ENCODE peak calls at places on chromosomes 5 and 9, in four cellular contexts. One of them, this sample, is unnamed. For H3K4me1, the result is how much of the 10 kb centered on the place peaks cover.

GRCh38 chr5:157387683-157388093 is 72.3 kb upstream of the NIPAL4 start:
- DNase-seq in cardiac muscle cell: peak
- DNase-seq in A549: peak
- DNase-seq in adrenal gland: peak
- DNase-seq in this sample: peak

GRCh38 chr9:27280249-27280648 is 16.7 kb downstream of the EQTN start:
- DNase-seq in cardiac muscle cell: no peak
- DNase-seq in A549: no peak
- DNase-seq in adrenal gland: no peak
- DNase-seq in this sample: no peak

GRCh38 chr5:175235251-175235963 is 208.6 kb downstream of the DRD1 start:
- DNase-seq in cardiac muscle cell: no peak
- DNase-seq in A549: no peak
- DNase-seq in adrenal gland: no peak
- DNase-seq in this sample: no peak

GRCh38 chr9:136170291-136170901 is 34.5 kb downstream of the LHX3 start:
- DNase-seq in cardiac muscle cell: peak
- DNase-seq in A549: peak
- DNase-seq in adrenal gland: peak
- DNase-seq in this sample: no peak

GRCh38 chr5:119435436-119436132 is 16.7 kb upstream of the HSD17B4 start:
- DNase-seq in cardiac muscle cell: peak
- DNase-seq in A549: peak
- DNase-seq in adrenal gland: peak
- DNase-seq in this sample: peak

GRCh38 chr5:179908528-179908927 is 831 bp upstream of the TBC1D9B start:
- DNase-seq in cardiac muscle cell: peak
- DNase-seq in A549: no peak
- DNase-seq in adrenal gland: no peak
- DNase-seq in this sample: no peak

GRCh38 chr5:77232545-77232944 is 22.1 kb downstream of the PDE8B start:
- DNase-seq in cardiac muscle cell: no peak
- DNase-seq in A549: no peak
- DNase-seq in adrenal gland: no peak
- DNase-seq in this sample: no peak

GRCh38 chr5:167790462-167791260 is 500.8 kb upstream of the WWC1 start:
- DNase-seq in cardiac muscle cell: no peak
- DNase-seq in A549: no peak
- DNase-seq in adrenal gland: no peak
- DNase-seq in this sample: no peak

GRCh38 chr5:53381-54174 is 38.4 kb upstream of the PLEKHG4B start:
- DNase-seq in cardiac muscle cell: peak
- DNase-seq in A549: peak
- DNase-seq in adrenal gland: no peak
- DNase-seq in this sample: no peak

GRCh38 chr5:67364381-67364970 is 167.9 kb upstream of the CD180 start:
- DNase-seq in cardiac muscle cell: no peak
- DNase-seq in A549: no peak
- DNase-seq in adrenal gland: no peak
- DNase-seq in this sample: no peak

GRCh38 chr9:111108946-111109345 is 70.7 kb upstream of the LPAR1 start:
- DNase-seq in cardiac muscle cell: no peak
- DNase-seq in A549: no peak
- DNase-seq in adrenal gland: peak
- DNase-seq in this sample: no peak

GRCh38 chr5:178326054-178326715 is 93.6 kb upstream of the PHYKPL start:
- DNase-seq in cardiac muscle cell: no peak
- DNase-seq in A549: no peak
- DNase-seq in adrenal gland: no peak
- DNase-seq in this sample: no peak

GRCh38 chr9:95506438-95506691 is 10.4 kb downstream of the PTCH1 start:
- DNase-seq in cardiac muscle cell: peak
- DNase-seq in A549: peak
- DNase-seq in adrenal gland: no peak
- DNase-seq in this sample: peak

GRCh38 chr9:26687421-26687820 is 205.2 kb downstream of the CAAP1 start:
- DNase-seq in cardiac muscle cell: peak
- DNase-seq in A549: no peak
- DNase-seq in adrenal gland: no peak
- DNase-seq in this sample: no peak

GRCh38 chr9:8382777-8383527 is 583.4 kb upstream of the DMAC1 start:
- DNase-seq in cardiac muscle cell: no peak
- DNase-seq in A549: no peak
- DNase-seq in adrenal gland: no peak
- DNase-seq in this sample: no peak

GRCh38 chr5:1563617-1564181 is 39.9 kb upstream of the LPCAT1 start:
- DNase-seq in cardiac muscle cell: no peak
- DNase-seq in A549: no peak
- DNase-seq in adrenal gland: no peak
- DNase-seq in this sample: no peak

GRCh38 chr5:124806026-124806856 is 59.8 kb upstream of the ZNF608 start:
- DNase-seq in cardiac muscle cell: peak
- DNase-seq in A549: no peak
- DNase-seq in adrenal gland: peak
- DNase-seq in this sample: peak

GRCh38 chr9:30967484-30967883 is 1417.0 kb upstream of the ACO1 start:
- DNase-seq in cardiac muscle cell: peak
- DNase-seq in A549: no peak
- DNase-seq in adrenal gland: no peak
- DNase-seq in this sample: no peak

GRCh38 chr9:108056083-108056804 is 566.7 kb upstream of the KLF4 start:
- DNase-seq in cardiac muscle cell: no peak
- DNase-seq in A549: no peak
- DNase-seq in adrenal gland: no peak
- DNase-seq in this sample: peak

GRCh38 chr5:131264453-131265200 is 774 bp downstream of the CDC42SE2 start:
- DNase-seq in cardiac muscle cell: peak
- DNase-seq in A549: no peak
- DNase-seq in adrenal gland: peak
- DNase-seq in this sample: no peak

GRCh38 chr5:25744908-25745307 is 1100.1 kb upstream of the CDH10 start:
- DNase-seq in cardiac muscle cell: no peak
- DNase-seq in A549: no peak
- DNase-seq in adrenal gland: no peak
- DNase-seq in this sample: no peak

GRCh38 chr5:177528631-177529030 is 11.9 kb upstream of the DDX41 start:
- DNase-seq in cardiac muscle cell: no peak
- DNase-seq in A549: no peak
- DNase-seq in adrenal gland: no peak
- DNase-seq in this sample: no peak

GRCh38 chr5:128346038-128346437 is 192.0 kb downstream of the FBN2 start:
- DNase-seq in cardiac muscle cell: no peak
- DNase-seq in A549: no peak
- DNase-seq in adrenal gland: no peak
- DNase-seq in this sample: no peak

GRCh38 chr5:37882636-37883035 is 42.8 kb upstream of the GDNF start:
- DNase-seq in cardiac muscle cell: no peak
- DNase-seq in A549: no peak
- DNase-seq in adrenal gland: no peak
- DNase-seq in this sample: peak

DNA sequence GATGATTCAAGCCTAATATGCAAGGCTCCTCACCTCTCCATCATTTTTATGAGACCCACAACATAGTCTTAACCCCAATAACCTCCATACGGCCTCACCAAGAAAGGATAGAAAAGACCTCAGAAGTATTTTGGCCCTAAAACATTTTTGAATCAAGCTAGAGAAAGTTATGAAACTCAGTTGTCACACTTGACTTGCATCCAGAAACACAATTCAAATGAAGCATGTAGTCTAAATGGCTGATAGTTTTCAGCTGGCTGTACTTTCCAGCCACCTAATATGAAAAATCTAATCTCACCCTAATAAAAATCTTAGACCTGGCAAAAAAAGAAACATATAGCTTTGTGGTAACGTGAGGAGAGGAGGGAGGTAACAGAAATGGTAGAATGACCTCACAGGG is 116.0 kb downstream of the ARL15 start:
- DNase-seq in cardiac muscle cell: no peak
- DNase-seq in A549: no peak
- DNase-seq in adrenal gland: no peak
- DNase-seq in this sample: no peak
- H3K4me1 ChIP-seq in cardiac muscle cell: under half
- H3K4me1 ChIP-seq in A549: under half
- H3K4me1 ChIP-seq in adrenal gland: under half
- H3K4me1 ChIP-seq in this sample: under half

GRCh38 chr9:125638239-125638638 is 68.8 kb downstream of the MAPKAP1 start:
- DNase-seq in cardiac muscle cell: no peak
- DNase-seq in A549: no peak
- DNase-seq in adrenal gland: no peak
- DNase-seq in this sample: no peak
- H3K4me1 ChIP-seq in cardiac muscle cell: under half
- H3K4me1 ChIP-seq in A549: under half
- H3K4me1 ChIP-seq in adrenal gland: under half
- H3K4me1 ChIP-seq in this sample: under half

GRCh38 chr9:12813960-12814876 is 39.4 kb downstream of the LURAP1L start:
- DNase-seq in cardiac muscle cell: no peak
- DNase-seq in A549: peak
- DNase-seq in adrenal gland: peak
- DNase-seq in this sample: peak

GRCh38 chr9:12813533-12813932 is 38.7 kb downstream of the LURAP1L start:
- DNase-seq in cardiac muscle cell: no peak
- DNase-seq in A549: no peak
- DNase-seq in adrenal gland: no peak
- DNase-seq in this sample: no peak

GRCh38 chr9:12815895-12816294 is 41.1 kb downstream of the LURAP1L start:
- DNase-seq in cardiac muscle cell: no peak
- DNase-seq in A549: no peak
- DNase-seq in adrenal gland: no peak
- DNase-seq in this sample: no peak

GRCh38 chr9:12816656-12817101 is 41.9 kb downstream of the LURAP1L start:
- DNase-seq in cardiac muscle cell: no peak
- DNase-seq in A549: no peak
- DNase-seq in adrenal gland: no peak
- DNase-seq in this sample: no peak

GRCh38 chr9:12814877-12815237 is 40.0 kb downstream of the LURAP1L start:
- DNase-seq in cardiac muscle cell: no peak
- DNase-seq in A549: no peak
- DNase-seq in adrenal gland: no peak
- DNase-seq in this sample: no peak
- H3K4me1 ChIP-seq in cardiac muscle cell: under half
- H3K4me1 ChIP-seq in A549: half or more
- H3K4me1 ChIP-seq in adrenal gland: half or more
- H3K4me1 ChIP-seq in this sample: under half

GRCh38 chr9:87853843-87854242 is 28.8 kb upstream of the SPATA31E1 start:
- DNase-seq in cardiac muscle cell: no peak
- DNase-seq in A549: no peak
- DNase-seq in adrenal gland: no peak
- DNase-seq in this sample: no peak

GRCh38 chr9:87853289-87853688 is 29.4 kb upstream of the SPATA31E1 start:
- DNase-seq in cardiac muscle cell: no peak
- DNase-seq in A549: no peak
- DNase-seq in adrenal gland: no peak
- DNase-seq in this sample: no peak

GRCh38 chr9:87844471-87844870 is 38.2 kb upstream of the SPATA31E1 start:
- DNase-seq in cardiac muscle cell: no peak
- DNase-seq in A549: no peak
- DNase-seq in adrenal gland: no peak
- DNase-seq in this sample: no peak

GRCh38 chr9:87850405-87850804 is 32.3 kb upstream of the SPATA31E1 start:
- DNase-seq in cardiac muscle cell: no peak
- DNase-seq in A549: no peak
- DNase-seq in adrenal gland: no peak
- DNase-seq in this sample: no peak

GRCh38 chr9:87849144-87849741 is 33.4 kb upstream of the SPATA31E1 start:
- DNase-seq in cardiac muscle cell: no peak
- DNase-seq in A549: no peak
- DNase-seq in adrenal gland: no peak
- DNase-seq in this sample: no peak
- H3K4me1 ChIP-seq in cardiac muscle cell: under half
- H3K4me1 ChIP-seq in A549: under half
- H3K4me1 ChIP-seq in adrenal gland: under half
- H3K4me1 ChIP-seq in this sample: under half

GRCh38 chr9:124284237-124284831 is 26.6 kb downstream of the NEK6 start:
- DNase-seq in cardiac muscle cell: no peak
- DNase-seq in A549: no peak
- DNase-seq in adrenal gland: no peak
- DNase-seq in this sample: no peak

GRCh38 chr9:124285490-124285889 is 27.7 kb downstream of the NEK6 start:
- DNase-seq in cardiac muscle cell: no peak
- DNase-seq in A549: no peak
- DNase-seq in adrenal gland: no peak
- DNase-seq in this sample: no peak

GRCh38 chr9:124284940-124285441 is 27.2 kb downstream of the NEK6 start:
- DNase-seq in cardiac muscle cell: no peak
- DNase-seq in A549: no peak
- DNase-seq in adrenal gland: no peak
- DNase-seq in this sample: no peak

GRCh38 chr9:124285903-124286291 is 28.1 kb downstream of the NEK6 start:
- DNase-seq in cardiac muscle cell: no peak
- DNase-seq in A549: no peak
- DNase-seq in adrenal gland: peak
- DNase-seq in this sample: peak

DNA sequence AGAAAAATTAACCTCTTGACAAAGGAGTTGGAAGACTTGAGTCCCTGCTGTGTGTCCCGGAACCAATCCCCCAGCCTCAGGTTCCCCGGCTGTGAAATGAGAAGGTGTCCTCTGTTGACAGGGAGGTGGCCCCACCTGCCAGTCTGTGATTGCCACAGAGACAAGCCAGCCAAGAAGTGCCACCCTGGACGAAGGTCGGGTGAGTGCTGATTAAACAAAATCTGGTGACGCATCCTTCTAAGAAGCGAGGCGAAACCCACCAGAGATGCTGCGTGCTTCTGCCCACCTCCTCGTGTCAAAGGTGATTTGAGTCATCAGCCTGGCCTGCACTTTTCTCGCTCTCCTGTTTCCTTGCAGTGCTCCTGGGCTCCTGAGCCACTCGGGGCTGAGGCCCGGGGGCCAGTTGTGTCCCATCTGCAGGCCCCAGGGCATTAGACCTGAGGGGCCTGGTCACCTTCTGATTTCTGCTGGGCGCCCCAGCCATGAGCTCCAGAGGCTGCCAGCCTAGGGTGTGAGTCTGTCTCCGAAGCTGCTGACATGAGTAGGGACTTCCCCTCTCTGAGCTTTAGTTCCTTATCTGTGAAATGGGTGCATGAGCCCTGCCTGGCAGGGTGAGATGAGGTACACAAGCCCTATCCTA is 28.7 kb downstream of the NEK6 start:
- DNase-seq in cardiac muscle cell: no peak
- DNase-seq in A549: peak
- DNase-seq in adrenal gland: no peak
- DNase-seq in this sample: peak
- H3K4me1 ChIP-seq in cardiac muscle cell: under half
- H3K4me1 ChIP-seq in A549: half or more
- H3K4me1 ChIP-seq in adrenal gland: under half
- H3K4me1 ChIP-seq in this sample: half or more

This sample was measured in SJSA1.